ENCODE peak calls at places on chromosomes 13 and 19, in ten cellular contexts. One of them, this sample, is unnamed. For H3K4me1, the result is how much of the 10 kb centered on the place peaks cover.

GRCh38 chr13:33636955-33637670 is 180.8 kb upstream of the RFC3 start:
- DNase-seq in cardiac muscle cell: no peak
- DNase-seq in lower lobe of right lung: no peak
- DNase-seq in sigmoid colon: no peak
- DNase-seq in CD4-positive, CD25-positive, alpha-beta regulatory T cell: no peak
- DNase-seq in A549: no peak
- DNase-seq in mucosa of descending colon: no peak
- DNase-seq in CD8-positive, alpha-beta memory T cell: no peak
- DNase-seq in tibial artery: no peak
- DNase-seq in PC-3: peak
- DNase-seq in this sample: no peak

GRCh38 chr19:54489766-54490165 is 12.9 kb upstream of the LAIR2 start:
- DNase-seq in cardiac muscle cell: no peak
- DNase-seq in lower lobe of right lung: no peak
- DNase-seq in sigmoid colon: no peak
- DNase-seq in CD4-positive, CD25-positive, alpha-beta regulatory T cell: no peak
- DNase-seq in A549: no peak
- DNase-seq in mucosa of descending colon: no peak
- DNase-seq in CD8-positive, alpha-beta memory T cell: no peak
- DNase-seq in tibial artery: no peak
- DNase-seq in PC-3: no peak
- DNase-seq in this sample: no peak

GRCh38 chr13:106507560-106508274 is 27.7 kb downstream of the EFNB2 start:
- DNase-seq in cardiac muscle cell: peak
- DNase-seq in lower lobe of right lung: no peak
- DNase-seq in sigmoid colon: no peak
- DNase-seq in CD4-positive, CD25-positive, alpha-beta regulatory T cell: no peak
- DNase-seq in A549: peak
- DNase-seq in mucosa of descending colon: no peak
- DNase-seq in CD8-positive, alpha-beta memory T cell: no peak
- DNase-seq in tibial artery: no peak
- DNase-seq in PC-3: peak
- DNase-seq in this sample: no peak

GRCh38 chr19:10557603-10558197 is 8.1 kb downstream of the KRI1 start:
- DNase-seq in cardiac muscle cell: no peak
- DNase-seq in lower lobe of right lung: no peak
- DNase-seq in sigmoid colon: no peak
- DNase-seq in CD4-positive, CD25-positive, alpha-beta regulatory T cell: no peak
- DNase-seq in A549: no peak
- DNase-seq in mucosa of descending colon: no peak
- DNase-seq in CD8-positive, alpha-beta memory T cell: no peak
- DNase-seq in tibial artery: no peak
- DNase-seq in PC-3: no peak
- DNase-seq in this sample: no peak

GRCh38 chr13:85367887-85368286 is 431.3 kb downstream of the SLITRK6 start:
- DNase-seq in cardiac muscle cell: peak
- DNase-seq in lower lobe of right lung: no peak
- DNase-seq in sigmoid colon: no peak
- DNase-seq in CD4-positive, CD25-positive, alpha-beta regulatory T cell: no peak
- DNase-seq in A549: no peak
- DNase-seq in mucosa of descending colon: no peak
- DNase-seq in CD8-positive, alpha-beta memory T cell: no peak
- DNase-seq in tibial artery: no peak
- DNase-seq in PC-3: no peak
- DNase-seq in this sample: no peak

GRCh38 chr19:29256516-29256915 is 43.6 kb upstream of the UQCRFS1 start:
- DNase-seq in cardiac muscle cell: no peak
- DNase-seq in lower lobe of right lung: no peak
- DNase-seq in sigmoid colon: no peak
- DNase-seq in CD4-positive, CD25-positive, alpha-beta regulatory T cell: no peak
- DNase-seq in A549: no peak
- DNase-seq in mucosa of descending colon: no peak
- DNase-seq in CD8-positive, alpha-beta memory T cell: no peak
- DNase-seq in tibial artery: no peak
- DNase-seq in PC-3: no peak
- DNase-seq in this sample: no peak

GRCh38 chr13:55653497-55653896 is 1487.2 kb upstream of the PRR20A start:
- DNase-seq in cardiac muscle cell: no peak
- DNase-seq in lower lobe of right lung: no peak
- DNase-seq in sigmoid colon: no peak
- DNase-seq in CD4-positive, CD25-positive, alpha-beta regulatory T cell: no peak
- DNase-seq in A549: no peak
- DNase-seq in mucosa of descending colon: no peak
- DNase-seq in CD8-positive, alpha-beta memory T cell: no peak
- DNase-seq in tibial artery: no peak
- DNase-seq in PC-3: no peak
- DNase-seq in this sample: no peak

GRCh38 chr13:33178197-33178699 is 107.3 kb downstream of the STARD13 start:
- DNase-seq in cardiac muscle cell: no peak
- DNase-seq in lower lobe of right lung: no peak
- DNase-seq in sigmoid colon: no peak
- DNase-seq in CD4-positive, CD25-positive, alpha-beta regulatory T cell: no peak
- DNase-seq in A549: no peak
- DNase-seq in mucosa of descending colon: no peak
- DNase-seq in CD8-positive, alpha-beta memory T cell: no peak
- DNase-seq in tibial artery: no peak
- DNase-seq in PC-3: no peak
- DNase-seq in this sample: no peak

GRCh38 chr19:6047741-6048231 is 62.5 kb downstream of the RFX2 start:
- DNase-seq in cardiac muscle cell: peak
- DNase-seq in lower lobe of right lung: no peak
- DNase-seq in sigmoid colon: no peak
- DNase-seq in CD4-positive, CD25-positive, alpha-beta regulatory T cell: no peak
- DNase-seq in A549: peak
- DNase-seq in mucosa of descending colon: no peak
- DNase-seq in CD8-positive, alpha-beta memory T cell: no peak
- DNase-seq in tibial artery: peak
- DNase-seq in PC-3: peak
- DNase-seq in this sample: no peak

GRCh38 chr13:113539822-113540221 is 44.7 kb upstream of the TFDP1 start:
- DNase-seq in cardiac muscle cell: peak
- DNase-seq in lower lobe of right lung: no peak
- DNase-seq in sigmoid colon: peak
- DNase-seq in CD4-positive, CD25-positive, alpha-beta regulatory T cell: no peak
- DNase-seq in A549: no peak
- DNase-seq in mucosa of descending colon: no peak
- DNase-seq in CD8-positive, alpha-beta memory T cell: no peak
- DNase-seq in tibial artery: peak
- DNase-seq in PC-3: no peak
- DNase-seq in this sample: no peak

GRCh38 chr19:35260694-35261304 is 8.0 kb upstream of the USF2 start:
- DNase-seq in cardiac muscle cell: no peak
- DNase-seq in lower lobe of right lung: no peak
- DNase-seq in sigmoid colon: peak
- DNase-seq in CD4-positive, CD25-positive, alpha-beta regulatory T cell: no peak
- DNase-seq in A549: no peak
- DNase-seq in mucosa of descending colon: peak
- DNase-seq in CD8-positive, alpha-beta memory T cell: no peak
- DNase-seq in tibial artery: peak
- DNase-seq in PC-3: no peak
- DNase-seq in this sample: peak

DNA sequence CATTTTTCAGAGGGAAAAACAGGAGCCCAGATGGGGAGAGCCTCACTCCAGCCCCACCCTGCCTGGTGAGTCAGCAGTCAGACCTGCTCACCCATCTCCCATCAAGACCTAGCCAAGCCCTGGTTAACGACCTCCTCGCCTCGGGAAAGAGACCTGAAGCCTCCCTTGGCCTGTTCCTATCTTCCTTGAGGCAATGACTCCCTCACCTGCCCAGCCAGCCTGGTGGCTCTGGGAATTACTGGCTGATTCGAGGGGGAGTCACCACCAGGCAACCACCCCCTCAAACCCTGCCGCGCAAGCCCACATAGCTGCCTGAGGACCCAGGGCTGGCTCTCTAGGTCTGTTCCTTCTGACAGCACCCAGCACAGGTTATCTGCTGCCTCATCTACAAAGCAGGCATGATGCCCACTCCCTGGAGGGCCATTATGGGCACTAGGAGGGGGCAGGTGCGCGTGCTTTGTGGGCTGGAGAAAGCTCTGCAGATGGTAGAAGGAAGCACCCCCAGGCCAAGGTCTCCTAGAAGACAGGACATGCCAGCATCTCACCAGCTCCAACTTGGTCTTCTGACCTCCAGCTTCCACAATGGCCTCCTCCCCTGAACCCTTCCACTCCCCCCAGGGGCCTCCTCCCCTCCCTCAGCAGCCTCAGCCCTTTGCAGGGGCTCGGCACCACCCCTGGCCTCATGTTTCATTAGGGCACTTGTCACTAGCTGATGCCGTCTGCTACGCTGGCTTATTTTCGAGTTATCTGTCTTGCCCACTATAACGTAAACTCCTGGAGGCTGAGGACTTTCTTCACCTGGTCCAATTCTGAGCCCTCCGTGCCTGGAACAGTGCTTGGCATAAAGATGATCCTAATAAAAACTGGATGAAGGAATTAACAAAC is 10.4 kb downstream of the DEDD2 start:
- DNase-seq in cardiac muscle cell: no peak
- DNase-seq in lower lobe of right lung: no peak
- DNase-seq in sigmoid colon: no peak
- DNase-seq in CD4-positive, CD25-positive, alpha-beta regulatory T cell: no peak
- DNase-seq in A549: no peak
- DNase-seq in mucosa of descending colon: no peak
- DNase-seq in CD8-positive, alpha-beta memory T cell: no peak
- DNase-seq in tibial artery: no peak
- DNase-seq in PC-3: peak
- DNase-seq in this sample: no peak
- H3K4me1 ChIP-seq in cardiac muscle cell: under half
- H3K4me1 ChIP-seq in lower lobe of right lung: under half
- H3K4me1 ChIP-seq in sigmoid colon: under half
- H3K4me1 ChIP-seq in CD4-positive, CD25-positive, alpha-beta regulatory T cell: half or more
- H3K4me1 ChIP-seq in A549: under half
- H3K4me1 ChIP-seq in mucosa of descending colon: under half
- H3K4me1 ChIP-seq in CD8-positive, alpha-beta memory T cell: under half
- H3K4me1 ChIP-seq in tibial artery: under half
- H3K4me1 ChIP-seq in PC-3: under half
- H3K4me1 ChIP-seq in this sample: under half

DNA sequence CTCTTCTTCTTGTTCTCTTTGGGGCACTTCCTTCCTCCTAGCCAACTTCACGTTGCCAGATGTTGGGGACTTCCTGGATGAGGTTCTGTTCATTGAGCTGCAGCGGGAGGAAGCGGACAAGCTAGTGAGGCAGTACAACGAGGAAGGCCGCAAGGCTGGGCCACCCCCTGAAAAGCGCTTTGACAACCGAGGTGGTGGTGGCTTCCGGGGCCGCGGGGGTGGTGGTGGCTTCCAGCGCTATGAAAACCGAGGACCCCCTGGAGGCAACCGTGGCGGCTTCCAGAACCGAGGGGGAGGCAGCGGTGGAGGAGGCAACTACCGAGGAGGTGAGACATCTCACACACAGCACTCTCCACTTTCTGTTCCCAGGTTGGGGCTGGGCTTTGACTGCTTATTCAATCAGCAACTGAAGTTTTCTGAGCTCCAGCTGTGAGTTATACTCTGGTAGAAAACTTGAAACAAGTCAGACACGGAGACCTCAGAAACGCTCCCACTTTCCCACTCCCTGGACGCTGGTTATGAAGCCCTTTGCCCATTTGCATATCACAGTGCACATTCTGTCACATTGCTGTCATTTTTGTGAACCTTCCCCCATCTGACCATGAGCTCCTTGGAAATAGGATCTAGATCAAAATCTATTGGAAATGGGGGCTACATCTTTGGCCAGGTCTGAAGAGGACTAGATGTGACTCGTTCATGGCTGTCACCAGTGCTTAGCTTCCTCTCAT is 7.2 kb upstream of the CCDC97 start:
- DNase-seq in cardiac muscle cell: no peak
- DNase-seq in lower lobe of right lung: no peak
- DNase-seq in sigmoid colon: peak
- DNase-seq in CD4-positive, CD25-positive, alpha-beta regulatory T cell: no peak
- DNase-seq in A549: no peak
- DNase-seq in mucosa of descending colon: peak
- DNase-seq in CD8-positive, alpha-beta memory T cell: peak
- DNase-seq in tibial artery: no peak
- DNase-seq in PC-3: no peak
- DNase-seq in this sample: no peak
- H3K4me1 ChIP-seq in cardiac muscle cell: under half
- H3K4me1 ChIP-seq in lower lobe of right lung: under half
- H3K4me1 ChIP-seq in sigmoid colon: under half
- H3K4me1 ChIP-seq in CD4-positive, CD25-positive, alpha-beta regulatory T cell: half or more
- H3K4me1 ChIP-seq in A549: under half
- H3K4me1 ChIP-seq in mucosa of descending colon: under half
- H3K4me1 ChIP-seq in CD8-positive, alpha-beta memory T cell: half or more
- H3K4me1 ChIP-seq in tibial artery: under half
- H3K4me1 ChIP-seq in PC-3: under half
- H3K4me1 ChIP-seq in this sample: half or more

GRCh38 chr13:44305216-44305615 is 68.4 kb upstream of the SERP2 start:
- DNase-seq in cardiac muscle cell: no peak
- DNase-seq in lower lobe of right lung: no peak
- DNase-seq in sigmoid colon: no peak
- DNase-seq in CD4-positive, CD25-positive, alpha-beta regulatory T cell: no peak
- DNase-seq in A549: no peak
- DNase-seq in mucosa of descending colon: no peak
- DNase-seq in CD8-positive, alpha-beta memory T cell: no peak
- DNase-seq in tibial artery: no peak
- DNase-seq in PC-3: no peak
- DNase-seq in this sample: no peak

GRCh38 chr13:44306401-44307192 is 67.0 kb upstream of the SERP2 start:
- DNase-seq in cardiac muscle cell: peak
- DNase-seq in lower lobe of right lung: no peak
- DNase-seq in sigmoid colon: peak
- DNase-seq in CD4-positive, CD25-positive, alpha-beta regulatory T cell: no peak
- DNase-seq in A549: peak
- DNase-seq in mucosa of descending colon: peak
- DNase-seq in CD8-positive, alpha-beta memory T cell: no peak
- DNase-seq in tibial artery: peak
- DNase-seq in PC-3: peak
- DNase-seq in this sample: no peak

GRCh38 chr13:44307255-44307654 is 66.4 kb upstream of the SERP2 start:
- DNase-seq in cardiac muscle cell: no peak
- DNase-seq in lower lobe of right lung: no peak
- DNase-seq in sigmoid colon: no peak
- DNase-seq in CD4-positive, CD25-positive, alpha-beta regulatory T cell: no peak
- DNase-seq in A549: peak
- DNase-seq in mucosa of descending colon: no peak
- DNase-seq in CD8-positive, alpha-beta memory T cell: no peak
- DNase-seq in tibial artery: no peak
- DNase-seq in PC-3: peak
- DNase-seq in this sample: no peak

GRCh38 chr13:44304433-44304725 is 69.2 kb upstream of the SERP2 start:
- DNase-seq in cardiac muscle cell: no peak
- DNase-seq in lower lobe of right lung: no peak
- DNase-seq in sigmoid colon: no peak
- DNase-seq in CD4-positive, CD25-positive, alpha-beta regulatory T cell: no peak
- DNase-seq in A549: no peak
- DNase-seq in mucosa of descending colon: no peak
- DNase-seq in CD8-positive, alpha-beta memory T cell: no peak
- DNase-seq in tibial artery: no peak
- DNase-seq in PC-3: no peak
- DNase-seq in this sample: no peak

GRCh38 chr13:44305845-44306244 is 67.8 kb upstream of the SERP2 start:
- DNase-seq in cardiac muscle cell: no peak
- DNase-seq in lower lobe of right lung: no peak
- DNase-seq in sigmoid colon: no peak
- DNase-seq in CD4-positive, CD25-positive, alpha-beta regulatory T cell: no peak
- DNase-seq in A549: no peak
- DNase-seq in mucosa of descending colon: no peak
- DNase-seq in CD8-positive, alpha-beta memory T cell: no peak
- DNase-seq in tibial artery: no peak
- DNase-seq in PC-3: peak
- DNase-seq in this sample: no peak
- H3K4me1 ChIP-seq in cardiac muscle cell: under half
- H3K4me1 ChIP-seq in lower lobe of right lung: under half
- H3K4me1 ChIP-seq in sigmoid colon: half or more
- H3K4me1 ChIP-seq in CD4-positive, CD25-positive, alpha-beta regulatory T cell: under half
- H3K4me1 ChIP-seq in A549: half or more
- H3K4me1 ChIP-seq in mucosa of descending colon: under half
- H3K4me1 ChIP-seq in CD8-positive, alpha-beta memory T cell: under half
- H3K4me1 ChIP-seq in tibial artery: half or more
- H3K4me1 ChIP-seq in PC-3: half or more
- H3K4me1 ChIP-seq in this sample: under half

GRCh38 chr19:1268392-1269064 is 604 bp upstream of the CIRBP start:
- DNase-seq in cardiac muscle cell: no peak
- DNase-seq in lower lobe of right lung: peak
- DNase-seq in sigmoid colon: peak
- DNase-seq in CD4-positive, CD25-positive, alpha-beta regulatory T cell: no peak
- DNase-seq in A549: no peak
- DNase-seq in mucosa of descending colon: no peak
- DNase-seq in CD8-positive, alpha-beta memory T cell: peak
- DNase-seq in tibial artery: peak
- DNase-seq in PC-3: no peak
- DNase-seq in this sample: no peak
- H3K4me1 ChIP-seq in cardiac muscle cell: under half
- H3K4me1 ChIP-seq in lower lobe of right lung: half or more
- H3K4me1 ChIP-seq in sigmoid colon: half or more
- H3K4me1 ChIP-seq in CD4-positive, CD25-positive, alpha-beta regulatory T cell: half or more
- H3K4me1 ChIP-seq in A549: half or more
- H3K4me1 ChIP-seq in mucosa of descending colon: half or more
- H3K4me1 ChIP-seq in CD8-positive, alpha-beta memory T cell: half or more
- H3K4me1 ChIP-seq in tibial artery: half or more
- H3K4me1 ChIP-seq in PC-3: half or more
- H3K4me1 ChIP-seq in this sample: half or more